ENCODE peak calls at places on chromosomes 7 and 10, in six cellular contexts. R, V, F, D, K and B are unnamed samples.

GRCh38 chr7:151340794-151341356 is 737 bp upstream of the NUB1 start:
- DNase-seq in R (no peak), K (no peak), V (no peak), D (no peak), F (no peak), B (no peak)

GRCh38 chr10:86966008-86966654 is 2.2 kb upstream of the ADIRF start:
- DNase-seq in D (no peak), K (no peak), V (no peak), R (no peak), F (no peak), B (no peak)

GRCh38 chr7:74051629-74052410 is 23.8 kb downstream of the ELN start:
- DNase-seq in D (peak; percentile 39), R (peak; percentile 26), F (no peak), K (no peak), V (no peak), B (peak; percentile 47)

GRCh38 chr10:71455035-71455434 is 58.3 kb downstream of the CDH23 start:
- DNase-seq in R (no peak), F (no peak), D (no peak), K (no peak), V (no peak), B (no peak)

GRCh38 chr7:158814637-158815036 is 14.7 kb downstream of the ESYT2 start:
- DNase-seq in V (peak; percentile 81), F (no peak), R (no peak), K (no peak), D (no peak), B (no peak)

GRCh38 chr7:155352076-155352752 is 54.5 kb downstream of the INSIG1 start:
- DNase-seq in F (no peak), K (no peak), D (no peak), R (no peak), V (peak; percentile 54), B (peak; percentile 3)

GRCh38 chr7:68529221-68529620 is 1069.1 kb upstream of the AUTS2 start:
- DNase-seq in V (no peak), F (no peak), K (no peak), R (no peak), D (no peak), B (no peak)

GRCh38 chr7:157861551-157861950 is 524.7 kb downstream of the DNAJB6 start:
- DNase-seq in F (no peak), K (no peak), V (no peak), R (no peak), D (no peak), B (no peak)

GRCh38 chr10:62858364-62858763 is 42.2 kb upstream of the EGR2 start:
- DNase-seq in D (no peak), F (no peak), K (no peak), R (no peak), V (no peak), B (no peak)

GRCh38 chr10:119754085-119754484 is 28.2 kb downstream of the INPP5F start:
- DNase-seq in V (no peak), F (no peak), R (no peak), K (no peak), D (no peak), B (no peak)

GRCh38 chr10:9848981-9849380 is 1168.7 kb upstream of the CELF2 start:
- DNase-seq in D (no peak), K (no peak), V (no peak), R (peak; percentile 69), F (no peak), B (no peak)

GRCh38 chr10:103192451-103193106 is 493 bp downstream of the NT5C2 start:
- DNase-seq in F (peak; percentile 57), D (peak; percentile 87), K (peak; percentile 74), V (peak; percentile 83), R (peak; percentile 60), B (peak; percentile 67)

GRCh38 chr10:88782222-88782621 is 20.3 kb upstream of the LIPM start:
- DNase-seq in K (no peak), R (no peak), F (no peak), D (no peak), V (no peak), B (no peak)

GRCh38 chr10:70963271-70963670 is 74.9 kb upstream of the PCBD1 start:
- DNase-seq in K (no peak), R (no peak), D (no peak), F (no peak), V (no peak), B (no peak)

GRCh38 chr10:74021248-74022055 is 23.5 kb downstream of the VCL start:
- DNase-seq in F (no peak), V (no peak), D (peak; percentile 80), R (peak; percentile 89), K (no peak), B (no peak)

GRCh38 chr7:69962077-69962855 is 364.0 kb downstream of the AUTS2 start:
- DNase-seq in R (no peak), F (no peak), D (no peak), K (no peak), V (no peak), B (no peak)

GRCh38 chr7:29424984-29425309 is 138.7 kb upstream of the PRR15 start:
- DNase-seq in V (no peak), K (no peak), D (no peak), R (peak; percentile 14), F (no peak), B (peak; percentile 75)

GRCh38 chr7:48224042-48224441 is 52.8 kb downstream of the ABCA13 start:
- DNase-seq in R (no peak), D (no peak), F (no peak), K (no peak), V (no peak), B (no peak)

GRCh38 chr7:2360791-2361190 is 6.2 kb downstream of the EIF3B start:
- DNase-seq in D (no peak), K (no peak), R (peak; percentile 37), V (no peak), F (no peak), B (no peak)

GRCh38 chr10:67668448-67668847 is 27.5 kb downstream of the CTNNA3 start:
- DNase-seq in F (no peak), K (no peak), D (no peak), R (peak; percentile 48), V (no peak), B (no peak)

GRCh38 chr10:129652521-129653201 is 185.6 kb downstream of the MGMT start:
- DNase-seq in K (no peak), F (no peak), V (no peak), D (no peak), R (no peak), B (no peak)

GRCh38 chr10:13414855-13415254 is 66.8 kb upstream of the SEPHS1 start:
- DNase-seq in V (peak; percentile 51), R (peak; percentile 44), F (no peak), D (peak; percentile 14), K (no peak), B (peak; percentile 38)

GRCh38 chr7:1027285-1028043 is 16.9 kb upstream of the GPR146 start:
- DNase-seq in K (peak; percentile 47), D (peak; percentile 58), F (no peak), R (peak; percentile 10), V (no peak), B (peak; percentile 44)

GRCh38 chr7:43491984-43492383 is 90.9 kb upstream of the STK17A start:
- DNase-seq in R (peak; percentile 83), V (no peak), F (no peak), K (no peak), D (no peak), B (no peak)

GRCh38 chr7:135562720-135563119 is 5.0 kb downstream of the NUP205 start:
- DNase-seq in F (no peak), K (no peak), D (no peak), R (no peak), V (no peak), B (no peak)

GRCh38 chr10:131211965-131212619 is 99.4 kb downstream of the TCERG1L start:
- DNase-seq in F (no peak), V (peak; percentile 42), K (no peak), R (no peak), D (no peak), B (no peak)